ENCODE peak calls at places on chromosome 20, in four cellular contexts. Z, D, T and V are unnamed samples.

GRCh38 chr20:60055740-60056139 is 97.5 kb downstream of the CDH26 start:
- DNase-seq in Z (no peak), D (no peak), T (no peak), V (no peak)

GRCh38 chr20:56875052-56875663 is 246.1 kb downstream of the TFAP2C start:
- DNase-seq in Z (no peak), D (no peak), T (peak), V (peak)

GRCh38 chr20:46627251-46627650 is 24.0 kb downstream of the SLC13A3 start:
- DNase-seq in Z (no peak), D (no peak), T (no peak), V (no peak)

GRCh38 chr20:36399147-36399968 is 93.2 kb downstream of the DLGAP4 start:
- DNase-seq in Z (peak), D (peak), T (peak), V (peak)

GRCh38 chr20:58340853-58341252 is 31.3 kb downstream of the RAB22A start:
- DNase-seq in Z (no peak), D (no peak), T (no peak), V (peak)

GRCh38 chr20:16520154-16520553 is 53.1 kb downstream of the KIF16B start:
- DNase-seq in Z (no peak), D (no peak), T (no peak), V (no peak)

GRCh38 chr20:54044156-54044555 is 26.2 kb downstream of the BCAS1 start:
- DNase-seq in Z (no peak), D (no peak), T (no peak), V (peak)

GRCh38 chr20:48069626-48070025 is 284.3 kb upstream of the SULF2 start:
- DNase-seq in Z (no peak), D (no peak), T (no peak), V (no peak)

GRCh38 chr20:24100370-24101011 is 111.9 kb upstream of the GGTLC1 start:
- DNase-seq in Z (peak), D (peak), T (peak), V (peak)

GRCh38 chr20:13338097-13338661 is 117.1 kb downstream of the ISM1 start:
- DNase-seq in Z (no peak), D (no peak), T (no peak), V (no peak)

GRCh38 chr20:62902926-62903615 is 23.2 kb downstream of the DIDO1 start:
- DNase-seq in Z (no peak), D (no peak), T (no peak), V (peak)

GRCh38 chr20:59831024-59831900 is 102.2 kb downstream of the SYCP2 start:
- DNase-seq in Z (no peak), D (peak), T (peak), V (no peak)

GRCh38 chr20:6213311-6213710 is 90.5 kb upstream of the FERMT1 start:
- DNase-seq in Z (no peak), D (no peak), T (no peak), V (no peak)

GRCh38 chr20:20824924-20825584 is 112.6 kb upstream of the RALGAPA2 start:
- DNase-seq in Z (peak), D (peak), T (peak), V (peak)

GRCh38 chr20:26277339-26277738 is 580.7 kb upstream of the ZNF337 start:
- DNase-seq in Z (no peak), D (no peak), T (no peak), V (no peak)

GRCh38 chr20:47315339-47315662 is 41.2 kb downstream of the ZMYND8 start:
- DNase-seq in Z (no peak), D (no peak), T (peak), V (peak)

GRCh38 chr20:52256465-52256864 is 64.9 kb upstream of the ZFP64 start:
- DNase-seq in Z (no peak), D (no peak), T (peak), V (no peak)

GRCh38 chr20:8094845-8095244 is 37.2 kb upstream of the PLCB1 start:
- DNase-seq in Z (no peak), D (no peak), T (no peak), V (peak)

GRCh38 chr20:41081276-41081814 is 52.7 kb downstream of the TOP1 start:
- DNase-seq in Z (no peak), D (no peak), T (no peak), V (peak)

GRCh38 chr20:36573798-36574277 is 441 bp downstream of the TGIF2 start:
- DNase-seq in Z (no peak), D (peak), T (no peak), V (no peak)

GRCh38 chr20:36544134-36545018 is 3.1 kb downstream of the MYL9 start:
- DNase-seq in Z (no peak), D (no peak), T (peak), V (peak)

GRCh38 chr20:4488407-4489339 is 233.0 kb upstream of the PRND start:
- DNase-seq in Z (no peak), D (no peak), T (no peak), V (peak)

GRCh38 chr20:50788045-50788867 is 6.6 kb upstream of the BCAS4 start:
- DNase-seq in Z (peak), D (no peak), T (peak), V (peak)

GRCh38 chr20:50393242-50393641 is 116.9 kb upstream of the PTPN1 start:
- DNase-seq in Z (no peak), D (no peak), T (no peak), V (no peak)

GRCh38 chr20:52524865-52525264 is 333.3 kb upstream of the ZFP64 start:
- DNase-seq in Z (no peak), D (no peak), T (no peak), V (peak)